ENCODE peak calls at places on chromosomes 12 and 14, in four cellular contexts. I is GM12878, S is K562, K is H1. Z is an unnamed sample.

GRCh38 chr14:65860956-65861631 is 448.6 kb downstream of the FUT8 start:
- DNase-seq in I (no peak), S (no peak), K (no peak), Z (no peak)

GRCh38 chr14:95895720-95896119 is 19.1 kb downstream of the TUNAR start:
- DNase-seq in I (no peak), S (peak), K (peak), Z (peak)

GRCh38 chr12:94644622-94645021 is 5.7 kb downstream of the TMCC3 start:
- DNase-seq in I (peak), S (no peak), K (no peak), Z (no peak)

GRCh38 chr12:1607940-1608782 is 13.8 kb upstream of the FBXL14 start:
- DNase-seq in I (no peak), S (no peak), K (no peak), Z (no peak)

GRCh38 chr14:102870994-102871831 is 51.2 kb upstream of the AMN start:
- DNase-seq in I (no peak), S (no peak), K (no peak), Z (no peak)

GRCh38 chr12:82627799-82628198 is 58.9 kb upstream of the TMTC2 start:
- DNase-seq in I (no peak), S (no peak), K (no peak), Z (peak)

GRCh38 chr14:103121846-103122577 is 1.2 kb upstream of the TNFAIP2 start:
- DNase-seq in I (no peak), S (peak), K (no peak), Z (peak)

GRCh38 chr12:10067259-10067658 is 31.5 kb downstream of the CLEC1A start:
- DNase-seq in I (no peak), S (no peak), K (no peak), Z (no peak)

GRCh38 chr12:12384601-12385321 is 27.9 kb downstream of the BORCS5 start:
- DNase-seq in I (no peak), S (peak), K (peak), Z (peak)

GRCh38 chr12:10936495-10936894 is 2.6 kb downstream of the TAS2R14 start:
- DNase-seq in I (no peak), S (no peak), K (no peak), Z (no peak)

GRCh38 chr12:57451233-57451778 is 3.8 kb upstream of the INHBE start:
- DNase-seq in I (no peak), S (no peak), K (no peak), Z (no peak)

GRCh38 chr14:68762944-68763831 is 29.7 kb downstream of the ZFP36L1 start:
- DNase-seq in I (no peak), S (peak), K (no peak), Z (peak)

GRCh38 chr12:1630081-1630826 is 1.2 kb downstream of the WNT5B start:
- DNase-seq in I (no peak), S (no peak), K (no peak), Z (peak)

GRCh38 chr14:69458350-69458749 is 26.2 kb upstream of the PLEKHD1 start:
- DNase-seq in I (no peak), S (no peak), K (no peak), Z (no peak)

GRCh38 chr12:3170423-3171194 is 93.4 kb downstream of the TSPAN9 start:
- DNase-seq in I (no peak), S (no peak), K (no peak), Z (peak)

GRCh38 chr14:24806061-24806678 is 172.2 kb upstream of the GZMB start:
- DNase-seq in I (peak), S (peak), K (peak), Z (peak)

GRCh38 chr14:103055693-103056092 is 1.7 kb downstream of the CDC42BPB start:
- DNase-seq in I (no peak), S (no peak), K (no peak), Z (no peak)

GRCh38 chr14:61973981-61974380 is 211.8 kb downstream of the SNAPC1 start:
- DNase-seq in I (no peak), S (no peak), K (no peak), Z (no peak)

GRCh38 chr12:15632708-15633107 is 156.5 kb downstream of the EPS8 start:
- DNase-seq in I (no peak), S (no peak), K (no peak), Z (no peak)

GRCh38 chr12:53219956-53220856 is 11.8 kb downstream of the RARG start:
- DNase-seq in I (no peak), S (peak), K (no peak), Z (peak)

DNA sequence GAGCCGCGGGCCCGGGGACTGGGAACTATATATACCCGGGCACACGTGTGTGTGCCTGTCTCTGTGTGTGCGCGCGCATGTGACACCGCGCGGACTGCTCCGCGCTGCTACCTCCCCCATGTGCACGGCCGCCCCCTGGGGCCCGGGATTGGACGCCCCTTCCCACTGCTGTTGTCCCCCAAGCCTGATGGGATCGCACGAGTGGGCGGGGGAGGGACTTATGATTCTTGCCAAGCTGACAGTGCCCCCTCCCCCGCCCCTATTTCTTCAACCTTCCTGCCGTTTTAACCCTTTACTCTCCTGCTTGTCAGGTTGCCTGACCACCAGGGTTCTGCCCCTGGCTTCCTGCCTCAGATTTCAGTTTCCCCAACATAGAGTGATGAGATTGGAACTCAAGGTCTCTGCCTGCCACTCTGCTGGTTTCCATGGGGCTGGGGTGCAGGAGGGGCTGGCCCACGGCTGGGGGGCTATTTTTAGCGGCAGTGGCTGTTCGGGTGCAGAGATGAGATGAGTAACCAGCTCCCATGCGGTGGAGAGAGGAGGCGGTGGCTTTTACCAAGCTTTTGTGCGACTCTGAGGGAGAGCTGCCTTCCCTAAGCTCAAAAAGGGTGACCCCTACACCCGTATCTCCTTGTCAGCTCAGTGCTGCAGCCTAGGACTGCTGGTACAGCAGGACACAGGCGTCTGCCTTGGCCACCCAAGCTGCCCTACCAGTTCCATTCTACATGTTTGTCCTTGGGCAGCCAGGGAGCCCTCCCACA is at the start of gene DDN:
- DNase-seq in I (no peak), S (peak), K (no peak), Z (peak)
- TF ChIP-seq NRF1 in I (peak), S (peak), K (no peak), Z (no peak)

GRCh38 chr14:50562841-50563240 is 2.9 kb downstream of the ATL1 start:
- DNase-seq in I (no peak), S (no peak), K (no peak), Z (no peak)

GRCh38 chr14:50559990-50560928 is at the start of gene ATL1:
- DNase-seq in I (no peak), S (peak), K (no peak), Z (peak)

DNA sequence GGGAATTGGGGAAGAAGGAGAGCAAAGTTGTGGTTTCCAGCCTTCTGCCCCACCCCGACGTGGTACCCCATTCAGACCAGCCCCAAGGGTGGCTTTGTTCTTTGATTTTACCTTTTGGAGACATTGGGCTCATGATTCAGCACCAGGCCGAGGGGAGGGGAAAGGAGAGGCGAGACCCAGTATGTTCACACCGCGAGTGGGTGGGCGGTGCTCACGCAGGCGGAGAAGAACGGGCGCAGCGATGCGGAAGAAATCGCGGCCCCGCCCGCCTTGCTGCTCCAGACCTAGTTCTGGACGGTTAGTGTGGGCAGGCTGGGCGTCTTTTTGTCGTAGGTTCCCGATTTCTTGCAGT is 960 bp downstream of the ATL1 start:
- DNase-seq in I (no peak), S (peak), K (no peak), Z (peak)
- TF ChIP-seq USF2 in I (no peak), S (no peak), K (no peak), Z (no peak)

GRCh38 chr12:111250251-111250881 is 118.5 kb downstream of the PHETA1 start:
- DNase-seq in I (no peak), S (no peak), K (no peak), Z (peak)

GRCh38 chr12:111247083-111247783 is 121.7 kb downstream of the PHETA1 start:
- DNase-seq in I (no peak), S (no peak), K (no peak), Z (no peak)

GRCh38 chr12:111248981-111249380 is 119.9 kb downstream of the PHETA1 start:
- DNase-seq in I (no peak), S (no peak), K (no peak), Z (peak)

GRCh38 chr12:111246477-111247011 is 122.4 kb downstream of the PHETA1 start:
- DNase-seq in I (no peak), S (no peak), K (no peak), Z (no peak)

DNA sequence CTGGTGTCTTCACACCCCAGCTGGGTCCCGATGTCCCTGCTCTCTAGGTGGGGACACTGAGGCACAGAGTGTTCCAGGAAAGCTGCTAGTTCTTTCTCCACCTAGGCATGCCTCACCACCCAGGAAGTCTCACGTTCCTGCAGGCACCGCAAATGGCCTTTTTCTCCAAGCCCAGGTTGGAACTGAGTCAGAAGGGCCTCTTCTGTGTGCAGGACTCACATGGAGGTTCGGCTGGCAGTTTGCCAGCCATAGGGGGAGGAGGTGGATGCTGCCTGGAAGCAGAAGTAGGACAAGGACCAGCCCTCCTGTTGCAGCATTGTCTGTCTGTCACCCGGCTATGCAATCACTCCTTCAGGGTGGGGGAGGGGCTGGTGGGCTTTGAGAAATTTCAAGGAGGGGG is 120.7 kb downstream of the PHETA1 start:
- DNase-seq in I (no peak), S (no peak), K (no peak), Z (peak)
- TF ChIP-seq TAF1 in I (no peak), S (no peak), K (no peak), Z (no peak)

DNA sequence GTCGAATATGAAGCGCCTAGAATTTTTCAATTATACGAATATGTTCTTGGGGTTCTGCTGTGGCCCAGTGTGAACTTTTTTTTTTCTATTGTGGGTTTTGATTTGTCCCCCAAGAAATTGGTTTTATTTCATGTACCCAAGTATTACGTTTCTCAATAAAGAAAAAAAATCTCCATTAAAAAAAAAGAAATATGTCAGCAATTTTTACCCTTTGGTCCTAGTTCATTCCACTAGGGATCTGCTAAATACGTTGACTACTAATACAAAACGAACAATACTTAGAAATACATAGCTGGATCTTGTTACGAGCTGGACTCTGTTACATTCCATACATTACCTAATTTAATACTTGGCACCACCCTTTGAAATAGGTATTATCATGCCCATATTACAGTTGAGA is 216.9 kb downstream of the SLC16A7 start:
- DNase-seq in I (no peak), S (no peak), K (no peak), Z (no peak)
- TF ChIP-seq NRF1 in I (no peak), S (no peak), K (no peak), Z (no peak)

DNA sequence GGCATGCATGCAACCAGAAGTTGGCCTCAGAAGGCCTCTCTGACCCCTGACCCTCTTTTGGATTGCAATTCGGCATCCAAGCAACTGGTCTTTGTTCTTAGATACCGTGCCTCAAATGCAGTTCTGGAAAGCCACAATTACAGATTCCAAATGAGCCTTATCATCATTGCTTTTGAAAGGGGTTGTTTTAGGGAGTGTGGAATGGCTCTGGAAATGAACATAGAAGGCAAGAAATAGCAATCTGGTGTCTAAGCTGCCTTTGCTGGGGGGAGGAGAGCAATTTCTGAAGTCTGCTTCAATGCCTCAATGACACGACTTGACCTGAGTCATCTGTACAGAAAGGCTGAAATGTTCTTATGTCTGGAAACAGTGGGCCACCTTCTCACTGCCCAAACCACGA is 250.1 kb downstream of the NUAK1 start:
- DNase-seq in I (no peak), S (no peak), K (no peak), Z (no peak)
- TF ChIP-seq USF2 in I (no peak), S (no peak), K (no peak), Z (no peak)

DNA sequence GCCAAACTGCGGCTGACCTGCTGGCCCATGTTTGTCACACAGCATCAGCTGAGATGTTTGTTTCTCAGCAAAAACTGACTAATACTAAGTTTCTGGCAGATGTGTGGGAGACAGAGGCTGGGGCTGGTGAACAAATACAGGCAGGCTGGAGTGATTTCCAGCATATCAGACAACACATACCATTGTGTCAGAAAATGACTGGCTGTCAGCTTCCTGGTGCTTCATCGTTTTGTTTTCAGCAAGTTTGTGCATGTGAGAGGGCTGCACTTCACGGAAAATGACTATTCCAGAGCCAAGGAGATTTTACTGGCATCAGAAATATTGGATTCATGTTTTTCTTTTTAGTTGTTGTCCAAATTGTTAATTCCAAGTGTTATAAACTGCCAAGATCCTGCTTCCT is 145.8 kb downstream of the GALC start:
- DNase-seq in I (no peak), S (no peak), K (no peak), Z (no peak)
- TF ChIP-seq TAF1 in I (no peak), S (no peak), K (no peak), Z (no peak)

DNA sequence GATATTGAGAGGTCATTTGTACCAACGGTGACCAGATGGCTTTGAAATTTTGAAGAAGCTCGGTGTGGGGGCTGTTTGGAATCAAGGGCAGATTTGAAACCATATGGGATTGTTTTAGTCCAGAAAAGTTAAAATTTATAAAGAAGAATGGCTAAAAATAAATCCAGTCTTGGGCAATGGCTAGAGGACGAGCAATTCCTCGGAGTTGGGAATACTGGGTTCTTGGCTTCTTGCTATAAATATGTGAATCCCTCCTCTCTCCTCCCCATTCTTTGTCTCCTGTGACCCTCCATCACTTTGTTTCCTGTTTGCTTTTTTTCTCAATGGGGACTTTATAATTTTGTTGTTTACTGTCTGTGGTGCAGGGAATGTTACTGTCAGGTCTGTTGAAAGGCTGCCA is 272.9 kb upstream of the NOVA1 start:
- DNase-seq in I (no peak), S (no peak), K (no peak), Z (no peak)
- TF ChIP-seq NRF1 in I (no peak), S (no peak), K (no peak), Z (no peak)

GRCh38 chr14:36243183-36243582 is 66.7 kb upstream of the PTCSC3 start:
- DNase-seq in I (no peak), S (no peak), K (no peak), Z (no peak)
- TF ChIP-seq USF2 in I (no peak), S (no peak), K (no peak), Z (no peak)

DNA sequence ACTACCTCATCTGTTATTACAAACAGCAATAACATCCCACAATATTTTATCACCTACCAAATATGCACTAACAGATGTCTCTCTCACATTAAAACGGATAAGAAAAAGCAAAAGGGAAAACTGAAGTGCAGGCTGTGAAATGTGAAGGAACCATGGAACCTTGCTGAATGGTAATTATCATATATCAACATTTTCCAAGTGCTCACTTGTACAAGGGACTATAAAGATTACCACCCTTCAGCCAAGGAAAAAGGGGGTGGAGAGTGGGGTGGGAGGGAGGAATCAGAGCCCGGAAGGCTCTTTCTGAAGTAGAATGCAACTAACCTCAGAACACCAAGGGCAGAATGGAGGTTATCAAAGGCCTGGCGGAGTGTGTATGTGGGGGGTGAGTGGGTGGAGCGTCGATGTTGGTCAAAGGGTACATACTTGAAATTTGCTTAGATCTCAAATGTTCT is 1.2 kb downstream of the SNX6 start:
- DNase-seq in I (no peak), S (peak), K (no peak), Z (peak)
- TF ChIP-seq TAF1 in I (no peak), S (no peak), K (no peak), Z (no peak)